ENCODE peak calls at places on chromosomes 6 and 20, in ten cellular contexts. F is GM13976, C is endothelial cell, V is NCI-H748 treated with DMSO at 0.1 percent for 48 hours, B is EH, G is left kidney, N is mammary epithelial cell, Y is KBM-7, L is heart left ventricle, W is non-pigmented ciliary epithelial cell. X is an unnamed sample.

GRCh38 chr6:33208089-33208967 is at the start of gene RING1:
- DNase-seq in F (peak), C (peak), V (peak), B (peak), G (peak), N (peak), Y (peak), L (peak), W (no peak), X (no peak)

GRCh38 chr6:151284431-151285060 is 44.8 kb downstream of the AKAP12 start:
- DNase-seq in F (peak), C (no peak), V (no peak), B (no peak), G (no peak), N (no peak), Y (no peak), L (no peak), W (no peak), X (no peak)

GRCh38 chr6:125154184-125155135 is 887 bp downstream of the TPD52L1 start:
- DNase-seq in F (peak), C (peak), V (no peak), B (peak), G (peak), N (peak), Y (peak), L (peak), W (no peak), X (no peak)

GRCh38 chr6:53795254-53795701 is 473 bp downstream of the LRRC1 start:
- DNase-seq in F (no peak), C (no peak), V (peak), B (no peak), G (no peak), N (peak), Y (no peak), L (no peak), W (no peak), X (no peak)

GRCh38 chr6:153031335-153031955 is 28.9 kb upstream of the MTRF1L start:
- DNase-seq in F (no peak), C (no peak), V (no peak), B (peak), G (no peak), N (peak), Y (no peak), L (no peak), W (no peak), X (no peak)

GRCh38 chr6:125314019-125314581 is 12.3 kb upstream of the HDDC2 start:
- DNase-seq in F (peak), C (peak), V (peak), B (peak), G (peak), N (peak), Y (peak), L (peak), W (no peak), X (no peak)

GRCh38 chr20:49216991-49217578 is 2.1 kb upstream of the DDX27 start:
- DNase-seq in F (peak), C (peak), V (peak), B (peak), G (peak), N (peak), Y (peak), L (peak), W (peak), X (peak)

GRCh38 chr20:54914995-54915394 is 439.6 kb downstream of the DOK5 start:
- DNase-seq in F (no peak), C (no peak), V (no peak), B (no peak), G (peak), N (no peak), Y (no peak), L (no peak), W (no peak), X (no peak)

GRCh38 chr6:127950566-127951141 is 49.8 kb upstream of the THEMIS start:
- DNase-seq in F (no peak), C (no peak), V (no peak), B (no peak), G (no peak), N (no peak), Y (peak), L (no peak), W (no peak), X (no peak)

GRCh38 chr6:121592955-121593665 is 157.7 kb downstream of the GJA1 start:
- DNase-seq in F (no peak), C (no peak), V (peak), B (peak), G (no peak), N (no peak), Y (no peak), L (no peak), W (no peak), X (no peak)

GRCh38 chr6:70797625-70798024 is 129.9 kb downstream of the SMAP1 start:
- DNase-seq in F (peak), C (no peak), V (no peak), B (no peak), G (no peak), N (no peak), Y (no peak), L (no peak), W (no peak), X (no peak)

GRCh38 chr20:52083627-52084232 is 107.8 kb downstream of the ZFP64 start:
- DNase-seq in F (peak), C (peak), V (peak), B (peak), G (peak), N (peak), Y (peak), L (peak), W (no peak), X (no peak)

GRCh38 chr6:30323806-30324205 is 2.9 kb upstream of the TRIM39 start:
- DNase-seq in F (no peak), C (no peak), V (no peak), B (no peak), G (no peak), N (peak), Y (no peak), L (no peak), W (no peak), X (no peak)

X was measured in HS-27A.